ENCODE peak calls at places on chromosome 2, in five cellular contexts. E, S, D, O and U are unnamed samples.

GRCh38 chr2:99420751-99421299 is 69.0 kb downstream of the REV1 start:
- DNase-seq in D (no peak), S (no peak), E (no peak), O (peak; percentile 29), U (peak; percentile 76)

GRCh38 chr2:223860809-223861738 is 23.7 kb upstream of the AP1S3 start:
- DNase-seq in O (peak; percentile 35), D (no peak), E (peak; percentile 97), S (no peak), U (peak; percentile 59)

GRCh38 chr2:199704358-199705238 is 146.4 kb downstream of the FTCDNL1 start:
- DNase-seq in S (peak; percentile 26), O (no peak), E (peak; percentile 53), D (no peak), U (no peak)

GRCh38 chr2:202423139-202423538 is 47.0 kb downstream of the BMPR2 start:
- DNase-seq in D (no peak), O (no peak), E (no peak), S (no peak), U (no peak)

GRCh38 chr2:127422631-127423475 is 4.6 kb downstream of the PROC start:
- DNase-seq in S (no peak), O (no peak), D (peak; percentile 70), E (no peak), U (no peak)

GRCh38 chr2:229514318-229514717 is 200.0 kb downstream of the DNER start:
- DNase-seq in D (no peak), O (no peak), S (no peak), E (no peak), U (no peak)

GRCh38 chr2:238761802-238762373 is 86.0 kb upstream of the TWIST2 start:
- DNase-seq in D (no peak), O (no peak), E (no peak), S (peak; percentile 24), U (peak; percentile 28)

GRCh38 chr2:218224206-218224605 is 7.2 kb downstream of the ARPC2 start:
- DNase-seq in O (no peak), E (no peak), D (no peak), S (no peak), U (no peak)

GRCh38 chr2:176584333-176584732 is 315.1 kb downstream of the MTX2 start:
- DNase-seq in S (no peak), D (no peak), O (peak; percentile 58), E (no peak), U (peak; percentile 36)

GRCh38 chr2:169928463-169928864 is 101.2 kb downstream of the UBR3 start:
- DNase-seq in D (no peak), E (peak; percentile 48), S (no peak), O (peak; percentile 31), U (peak; percentile 67)

GRCh38 chr2:69514406-69514805 is 77.2 kb upstream of the NFU1 start:
- DNase-seq in D (no peak), E (no peak), O (peak; percentile 63), S (no peak), U (peak; percentile 89)
- TF ChIP-seq CTCF in D (no peak), E (no peak), O (no peak), S (no peak), U (peak; percentile 22)

DNA sequence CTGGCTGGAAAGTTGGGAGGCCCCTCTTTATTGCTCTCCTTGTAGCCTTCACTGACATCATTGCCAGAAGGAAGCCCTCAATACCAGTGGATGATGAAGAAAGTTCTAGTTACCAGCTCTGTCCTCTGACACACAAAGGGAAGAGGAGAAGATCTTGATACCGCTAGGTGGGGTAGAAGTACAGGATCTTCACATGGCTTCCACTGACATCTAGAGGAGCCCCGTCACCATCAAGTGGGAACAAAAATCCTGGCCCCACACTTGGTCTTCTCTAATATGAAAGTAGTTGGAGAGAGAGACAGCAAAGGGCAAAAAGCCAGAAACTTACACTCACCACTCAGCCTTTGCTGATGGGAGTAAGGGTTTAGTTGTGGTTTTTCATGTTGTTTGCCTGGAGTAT is 12.4 kb downstream of the XIRP2 start:
- DNase-seq in E (peak; percentile 67), D (no peak), S (peak; percentile 9), O (no peak), U (peak; percentile 27)
- TF ChIP-seq CTCF in E (peak; percentile 79), D (no peak), S (no peak), O (peak; percentile 11), U (peak; percentile 41)

GRCh38 chr2:161303535-161304050 is 4.6 kb upstream of the PSMD14 start:
- DNase-seq in S (no peak), D (no peak), O (no peak), E (no peak), U (no peak)

GRCh38 chr2:161307676-161308075 is 549 bp upstream of the PSMD14 start:
- DNase-seq in D (no peak), S (no peak), E (no peak), O (no peak), U (no peak)

GRCh38 chr2:161308178-161308955 is at the start of gene PSMD14:
- DNase-seq in S (peak; percentile 85), O (peak; percentile 96), D (peak; percentile 96), E (peak; percentile 95), U (peak; percentile 95)

GRCh38 chr2:161306919-161307318 is 1.3 kb upstream of the PSMD14 start:
- DNase-seq in E (no peak), D (no peak), O (no peak), S (no peak), U (no peak)
- TF ChIP-seq CTCF in E (peak; percentile 36), D (no peak), O (peak; percentile 26), S (no peak), U (no peak)

GRCh38 chr2:8697190-8697589 is 15.3 kb downstream of the ID2 start:
- DNase-seq in O (no peak), S (no peak), E (no peak), D (no peak), U (no peak)

GRCh38 chr2:8691859-8692437 is 10.1 kb downstream of the ID2 start:
- DNase-seq in D (no peak), E (no peak), S (no peak), O (no peak), U (no peak)

GRCh38 chr2:8694737-8695136 is 12.9 kb downstream of the ID2 start:
- DNase-seq in O (no peak), S (no peak), D (no peak), E (no peak), U (peak; percentile 49)

DNA sequence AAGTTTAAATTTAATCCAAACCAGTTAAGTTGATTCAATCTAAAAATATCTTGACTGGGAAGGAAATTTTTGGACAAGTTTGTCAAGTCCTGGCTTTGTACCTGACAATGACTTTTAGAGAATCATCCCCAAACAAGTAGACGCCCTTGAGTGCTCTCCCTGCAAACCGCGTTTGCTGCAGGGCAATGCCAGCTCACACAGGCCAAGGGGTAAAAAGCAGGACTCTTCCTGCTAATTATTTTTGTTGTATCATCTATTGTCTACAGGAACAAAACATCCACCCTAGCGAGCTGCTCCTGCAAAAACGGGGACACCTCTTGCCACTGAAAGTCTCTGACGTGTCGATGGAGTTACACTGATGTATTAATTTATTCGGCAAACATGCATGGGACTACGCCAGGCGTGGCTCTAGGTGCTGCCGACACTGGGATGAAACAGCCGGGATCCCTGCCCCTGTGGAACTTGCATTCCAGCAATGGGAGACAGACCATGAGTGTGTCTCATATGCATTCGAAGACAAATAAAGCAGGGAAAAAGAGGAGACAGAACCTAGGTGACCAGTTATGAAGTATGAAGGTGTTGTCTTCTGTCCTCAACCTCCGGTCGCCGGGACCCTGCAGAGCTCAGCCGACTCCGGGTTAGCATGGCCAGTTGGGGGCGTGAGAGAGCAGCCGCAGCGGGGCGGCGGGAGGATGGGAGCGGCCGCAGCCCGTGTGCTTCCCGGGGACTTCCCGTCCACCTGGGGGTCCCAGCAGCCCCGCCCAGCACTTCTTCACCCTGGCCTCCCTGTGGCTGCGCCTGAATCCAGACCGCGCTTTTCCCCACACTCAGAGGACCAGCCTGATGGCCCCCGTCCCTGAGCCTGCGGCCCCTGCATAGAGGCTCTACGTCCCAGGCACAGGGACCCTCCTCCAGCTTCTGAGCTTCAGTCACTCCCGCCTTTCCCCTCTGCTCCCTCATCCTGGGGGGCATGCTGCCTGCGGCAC is 11.2 kb downstream of the ID2 start:
- DNase-seq in O (no peak), E (peak; percentile 30), S (peak; percentile 62), D (peak; percentile 54), U (no peak)
- TF ChIP-seq CTCF in O (peak; percentile 61), E (peak; percentile 96), S (peak; percentile 66), D (peak; percentile 62), U (peak; percentile 78)

DNA sequence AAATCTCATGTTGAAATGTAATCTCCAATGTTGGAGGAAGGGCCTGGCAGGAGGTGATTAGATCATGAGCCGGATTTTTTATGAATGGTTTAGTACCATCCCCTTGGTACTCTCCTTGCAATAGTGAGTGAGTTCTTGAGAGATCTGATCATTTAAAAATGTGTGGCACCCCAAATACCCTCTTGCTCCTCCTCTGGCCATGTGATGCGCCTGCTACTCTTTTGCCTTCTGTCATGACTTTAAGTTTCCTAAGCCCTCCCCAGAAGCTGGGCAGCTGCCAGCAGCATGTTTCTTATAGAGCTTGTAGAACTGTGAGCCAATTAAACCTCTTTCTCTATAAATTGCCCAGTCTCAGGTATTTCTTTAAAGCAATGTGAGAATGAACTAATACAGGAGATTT is 72.6 kb upstream of the FIGN start:
- DNase-seq in E (no peak), O (no peak), D (no peak), S (no peak), U (no peak)
- TF ChIP-seq CTCF in E (no peak), O (no peak), D (no peak), S (no peak), U (no peak)

DNA sequence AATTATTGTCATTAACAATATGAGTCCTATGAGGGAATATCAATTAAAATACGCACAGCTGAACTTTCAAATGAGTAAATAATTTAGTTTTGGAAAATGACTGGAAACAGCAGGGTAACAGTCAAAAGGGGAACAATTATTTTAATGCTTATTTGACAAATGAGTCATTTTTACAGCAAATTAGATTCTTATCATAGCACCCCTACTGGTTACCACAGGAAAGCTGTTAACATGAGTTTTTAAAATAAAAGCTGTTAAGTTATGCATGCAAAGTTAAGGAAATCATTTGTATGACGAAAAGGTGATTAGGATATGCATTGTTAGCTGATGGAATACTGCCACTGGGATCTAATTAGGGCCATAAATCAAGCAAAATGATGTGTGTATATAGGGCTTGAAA is 435.1 kb upstream of the MEIS1 start:
- DNase-seq in E (no peak), D (no peak), O (no peak), S (no peak), U (no peak)
- TF ChIP-seq CTCF in E (no peak), D (no peak), O (peak; percentile 47), S (no peak), U (peak; percentile 13)

DNA sequence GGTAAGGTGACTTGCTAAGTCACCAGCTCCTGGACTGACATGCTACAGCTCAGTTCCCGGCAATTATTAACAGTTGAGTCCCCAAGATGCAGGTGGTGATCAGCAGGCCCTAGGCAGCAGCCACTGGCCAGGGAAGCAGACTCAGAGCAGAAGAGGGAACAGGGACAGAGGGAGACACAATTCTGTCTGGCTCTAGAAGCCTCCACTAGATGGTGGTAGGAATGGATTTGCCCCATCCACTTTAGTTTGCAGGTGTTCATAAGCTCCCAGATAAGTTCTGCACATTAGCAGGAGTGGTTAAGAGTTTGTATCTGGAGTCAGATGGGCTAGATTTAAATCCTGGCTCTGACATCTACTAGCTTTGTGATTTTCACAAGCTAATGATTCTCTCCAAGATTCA is 25.5 kb upstream of the SLC1A4 start:
- DNase-seq in E (no peak), O (no peak), D (no peak), S (no peak), U (no peak)
- TF ChIP-seq CTCF in E (peak; percentile 43), O (no peak), D (no peak), S (no peak), U (no peak)